ENCODE peak calls at places on chromosomes 7 and 10, in ten cellular contexts. C, V, Y, Z, F, R, O, K, L and E are unnamed samples.

GRCh38 chr7:74429153-74429747 is 24.5 kb upstream of the GTF2IRD1 start:
- DNase-seq in Z (no peak), F (no peak), C (peak), R (no peak), K (no peak), O (peak), L (no peak), V (no peak), Y (peak), E (no peak)

GRCh38 chr7:101308245-101309085 is 13.1 kb downstream of the IFT22 start:
- DNase-seq in L (no peak), Z (peak), K (peak), V (peak), R (no peak), F (peak), Y (peak), O (no peak), C (peak), E (peak)

GRCh38 chr7:18754766-18755165 is 259.2 kb downstream of the HDAC9 start:
- DNase-seq in Y (peak), C (no peak), Z (no peak), L (no peak), F (no peak), V (peak), K (no peak), R (no peak), O (no peak), E (peak)

GRCh38 chr10:89235073-89235798 is 16.3 kb downstream of the LIPA start:
- DNase-seq in V (no peak), L (no peak), Z (no peak), K (peak), Y (no peak), F (no peak), R (no peak), C (peak), O (peak), E (no peak)

GRCh38 chr7:26534649-26535482 is 243.2 kb downstream of the SNX10 start:
- DNase-seq in V (no peak), O (no peak), C (no peak), Y (no peak), K (no peak), R (no peak), F (no peak), Z (peak), L (peak), E (no peak)

GRCh38 chr7:79702116-79702515 is 248.6 kb upstream of the MAGI2 start:
- DNase-seq in F (no peak), K (no peak), L (no peak), R (peak), C (no peak), V (peak), Y (peak), O (no peak), Z (no peak), E (peak)

GRCh38 chr10:5629789-5630436 is 36.5 kb downstream of the ASB13 start:
- DNase-seq in Z (peak), V (peak), O (peak), F (no peak), C (peak), K (peak), L (peak), R (no peak), Y (peak), E (peak)

GRCh38 chr10:4059471-4060138 is 274.6 kb upstream of the KLF6 start:
- DNase-seq in Y (no peak), Z (peak), V (no peak), L (no peak), O (no peak), C (no peak), F (no peak), R (no peak), K (no peak), E (no peak)

GRCh38 chr10:5736591-5736990 is 52.0 kb downstream of the TASOR2 start:
- DNase-seq in K (no peak), R (no peak), C (no peak), Z (no peak), F (no peak), L (no peak), V (no peak), Y (no peak), O (no peak), E (no peak)

GRCh38 chr7:144174613-144175012 is 8.7 kb upstream of the CTAGE4 start:
- DNase-seq in C (no peak), R (no peak), Z (no peak), L (no peak), O (no peak), V (no peak), F (no peak), K (no peak), Y (no peak), E (no peak)

GRCh38 chr7:149885191-149886017 is 11.6 kb downstream of the ATP6V0E2 start:
- DNase-seq in C (peak), K (no peak), Z (no peak), O (no peak), R (no peak), Y (peak), L (no peak), F (no peak), V (no peak), E (no peak)